ENCODE peak calls at places on chromosomes 3 and 15, in six cellular contexts. X is neuronal stem cell, B is H1, J is H9, D is mesenchymal stem cell, P is trophoblast cell. L is an unnamed sample.

GRCh38 chr3:141410861-141411771 is 42.8 kb downstream of the ZBTB38 start:
- DNase-seq in P (no peak), B (no peak), D (peak; percentile 89), J (no peak), X (no peak), L (peak; percentile 68)

GRCh38 chr15:90871097-90871715 is 2.8 kb downstream of the FURIN start:
- DNase-seq in B (peak; percentile 66), D (peak; percentile 64), J (no peak), P (no peak), X (no peak), L (no peak)

GRCh38 chr3:71119171-71119570 is 464.4 kb downstream of the FOXP1 start:
- DNase-seq in B (no peak), J (no peak), X (no peak), D (no peak), P (no peak), L (peak; percentile 44)

GRCh38 chr3:44478055-44478468 is 592 bp upstream of the ZNF445 start:
- DNase-seq in D (no peak), B (no peak), X (no peak), J (no peak), P (no peak), L (no peak)

GRCh38 chr3:112811150-112811884 is 35.3 kb downstream of the CD200R1L start:
- DNase-seq in P (no peak), B (no peak), J (no peak), D (peak; percentile 98), X (no peak), L (peak; percentile 86)

GRCh38 chr15:67189326-67190051 is 65.0 kb downstream of the AAGAB start:
- DNase-seq in X (no peak), D (no peak), B (peak; percentile 37), P (no peak), J (no peak), L (peak; percentile 10)

GRCh38 chr15:99283739-99284138 is 32.5 kb downstream of the LRRC28 start:
- DNase-seq in X (no peak), P (no peak), J (no peak), B (no peak), D (no peak), L (peak; percentile 15)

GRCh38 chr3:71140477-71140876 is 443.1 kb downstream of the FOXP1 start:
- DNase-seq in P (no peak), X (no peak), J (no peak), D (no peak), B (no peak), L (no peak)

GRCh38 chr3:66473637-66474036 is 27.2 kb downstream of the LRIG1 start:
- DNase-seq in B (no peak), D (peak; percentile 97), J (no peak), P (no peak), X (no peak), L (peak; percentile 86)

GRCh38 chr3:52843881-52844280 is 9.1 kb upstream of the MUSTN1 start:
- DNase-seq in P (no peak), D (no peak), J (no peak), B (no peak), X (no peak), L (no peak)

GRCh38 chr3:194556086-194557056 is 69.6 kb upstream of the ATP13A3 start:
- DNase-seq in P (no peak), D (peak; percentile 46), B (no peak), X (no peak), J (no peak), L (peak; percentile 50)

GRCh38 chr15:48176957-48177356 is 1.1 kb downstream of the MYEF2 start:
- DNase-seq in J (no peak), P (no peak), D (no peak), X (no peak), B (no peak), L (no peak)
- H3K14ac ChIP-seq in J (no peak overlapping the region), P (no peak overlapping the region), D (no peak overlapping the region), X (no peak overlapping the region), B (no peak overlapping the region), L (no peak overlapping the region)

GRCh38 chr3:171847133-171847532 is 4.0 kb downstream of the TMEM212 start:
- DNase-seq in X (no peak), P (no peak), D (no peak), J (no peak), B (no peak), L (no peak)

GRCh38 chr3:171846594-171846993 is 3.4 kb downstream of the TMEM212 start:
- DNase-seq in X (no peak), P (no peak), B (no peak), J (no peak), D (peak; percentile 82), L (peak; percentile 91)

GRCh38 chr3:171845541-171846284 is 2.6 kb downstream of the TMEM212 start:
- DNase-seq in D (no peak), X (no peak), P (no peak), J (no peak), B (no peak), L (no peak)

GRCh38 chr3:171842864-171843511 is at the start of gene TMEM212:
- DNase-seq in J (no peak), P (no peak), B (no peak), X (no peak), D (peak; percentile 57), L (peak; percentile 59)

GRCh38 chr3:171844873-171845272 is 1.7 kb downstream of the TMEM212 start:
- DNase-seq in X (no peak), J (no peak), D (no peak), B (no peak), P (no peak), L (no peak)
- H3K14ac ChIP-seq in X (no peak overlapping the region), J (no peak overlapping the region), D (no peak overlapping the region), B (no peak overlapping the region), P (no peak overlapping the region), L (peak overlapping the region; percentile 43)

GRCh38 chr15:81326466-81327212 is 2.7 kb upstream of the STARD5 start:
- DNase-seq in D (no peak), X (no peak), P (no peak), J (no peak), B (no peak), L (peak; percentile 38)
- H3K14ac ChIP-seq in D (no peak overlapping the region), X (no peak overlapping the region), P (no peak overlapping the region), J (no peak overlapping the region), B (no peak overlapping the region), L (peak overlapping the region; percentile 55)

DNA sequence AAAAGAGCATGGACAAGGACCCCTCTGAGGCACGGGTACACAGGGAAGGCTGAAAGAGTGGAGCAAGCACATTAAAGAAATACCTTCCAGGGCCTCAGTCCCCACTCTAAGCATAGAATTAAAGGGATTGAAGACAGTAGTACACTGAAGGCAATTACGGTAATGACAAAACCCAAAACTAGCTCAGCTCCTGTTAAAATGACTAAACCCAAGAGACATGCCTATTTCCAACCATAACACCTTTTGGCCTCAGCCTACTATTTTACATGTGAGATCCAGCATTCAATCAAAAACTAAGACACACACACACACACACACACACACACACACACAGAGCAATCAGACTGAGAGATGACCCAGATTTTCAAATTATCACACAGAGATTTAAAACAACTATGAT is 19.8 kb downstream of the MAP4 start:
- DNase-seq in B (no peak), P (no peak), J (no peak), D (no peak), X (no peak), L (no peak)
- H3K14ac ChIP-seq in B (no peak overlapping the region), P (no peak overlapping the region), J (no peak overlapping the region), D (no peak overlapping the region), X (no peak overlapping the region), L (no peak overlapping the region)

GRCh38 chr3:131702156-131702555 is 199.4 kb upstream of the MRPL3 start:
- DNase-seq in J (no peak), X (no peak), D (no peak), B (no peak), P (no peak), L (no peak)
- H3K14ac ChIP-seq in J (no peak overlapping the region), X (no peak overlapping the region), D (no peak overlapping the region), B (no peak overlapping the region), P (no peak overlapping the region), L (no peak overlapping the region)

DNA sequence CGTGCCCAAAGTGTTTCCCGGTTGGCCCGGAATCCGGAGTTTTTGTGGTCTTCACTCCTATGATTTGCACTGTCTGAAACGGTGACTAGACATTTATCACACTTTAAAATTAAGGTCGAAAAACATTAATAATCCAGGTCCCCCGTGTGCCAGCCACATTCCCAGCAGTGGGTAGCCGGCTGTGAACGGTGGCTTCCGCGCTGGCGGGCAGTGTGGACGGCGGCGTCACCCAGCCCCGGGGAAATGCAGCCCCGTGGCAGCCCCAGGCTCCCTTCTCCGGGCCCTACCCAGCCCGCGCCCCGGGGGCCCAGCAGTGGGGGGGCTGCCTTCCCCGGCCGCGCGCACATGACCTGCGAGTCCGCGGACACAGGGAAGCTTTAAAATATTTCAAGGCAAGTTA is 25.3 kb downstream of the GABRA5 start:
- DNase-seq in P (no peak), D (no peak), X (no peak), J (no peak), B (no peak), L (no peak)
- H3K14ac ChIP-seq in P (no peak overlapping the region), D (no peak overlapping the region), X (no peak overlapping the region), J (no peak overlapping the region), B (no peak overlapping the region), L (no peak overlapping the region)

DNA sequence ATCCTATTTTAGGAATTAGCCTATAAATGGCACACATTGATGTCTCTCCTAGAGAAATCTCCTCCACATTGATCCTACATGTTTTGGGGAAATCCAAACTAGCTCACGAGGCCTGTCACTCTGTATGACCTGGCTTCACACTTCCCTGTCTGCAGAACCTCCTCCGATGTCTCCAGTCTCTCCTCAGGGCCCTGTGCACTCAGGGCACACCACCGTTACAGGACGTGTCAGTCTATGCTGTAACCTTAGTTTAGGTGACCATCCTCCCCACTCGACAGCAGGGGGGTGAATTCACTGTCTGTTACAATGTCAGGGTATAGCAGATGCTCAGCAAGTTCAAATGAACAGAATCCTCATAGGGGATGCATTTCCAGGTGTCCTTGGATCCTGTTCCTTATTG is 249.1 kb downstream of the OCA2 start:
- DNase-seq in B (peak; percentile 16), J (no peak), D (no peak), X (no peak), P (no peak), L (no peak)
- H3K14ac ChIP-seq in B (no peak overlapping the region), J (no peak overlapping the region), D (no peak overlapping the region), X (no peak overlapping the region), P (no peak overlapping the region), L (no peak overlapping the region)

DNA sequence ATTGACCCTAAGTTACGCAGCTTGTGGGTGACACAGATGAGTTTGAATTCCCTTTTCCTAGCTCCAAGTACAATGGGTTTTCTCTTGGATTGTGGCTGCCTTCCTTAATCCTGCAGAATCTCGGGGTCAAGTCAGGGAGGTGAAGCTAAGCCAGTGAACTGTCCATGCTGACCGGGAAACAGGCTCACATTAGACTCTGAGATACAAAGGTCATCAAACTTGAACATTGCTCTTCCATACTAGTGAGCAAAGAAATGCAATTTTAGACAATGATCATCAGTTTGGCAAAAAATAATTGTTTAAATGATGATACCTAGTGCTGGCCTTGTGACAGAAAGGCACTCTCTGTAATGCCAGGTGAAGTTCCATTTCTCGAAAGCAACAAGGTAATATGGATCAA is 31.6 kb downstream of the SLC6A1 start:
- DNase-seq in J (no peak), B (no peak), X (no peak), P (no peak), D (no peak), L (no peak)
- H3K14ac ChIP-seq in J (no peak overlapping the region), B (no peak overlapping the region), X (no peak overlapping the region), P (no peak overlapping the region), D (no peak overlapping the region), L (no peak overlapping the region)

L was measured in IMR-90.